ENCODE peak calls at places on chromosomes 4 and X, in nine cellular contexts. One of them, this sample, is unnamed. For H3K4me1, the result is how much of the 10 kb centered on the place peaks cover.

GRCh38 chr4:88969746-88970145 is 87.2 kb downstream of the FAM13A start:
- DNase-seq in GM23248: no peak
- DNase-seq in GM12878: no peak
- DNase-seq in Karpas-422: no peak
- DNase-seq in fibroblast of lung: no peak
- DNase-seq in SK-N-SH: no peak
- DNase-seq in PC-3: no peak
- DNase-seq in neural progenitor cell: no peak
- DNase-seq in K562: no peak
- DNase-seq in this sample: no peak

GRCh38 chrX:48896611-48897011 is 957 bp downstream of the TIMM17B start:
- DNase-seq in GM23248: peak
- DNase-seq in GM12878: no peak
- DNase-seq in Karpas-422: no peak
- DNase-seq in fibroblast of lung: peak
- DNase-seq in SK-N-SH: no peak
- DNase-seq in PC-3: no peak
- DNase-seq in neural progenitor cell: peak
- DNase-seq in K562: no peak
- DNase-seq in this sample: no peak

GRCh38 chr4:118797558-118798142 is 38.3 kb downstream of the SEC24D start:
- DNase-seq in GM23248: peak
- DNase-seq in GM12878: no peak
- DNase-seq in Karpas-422: no peak
- DNase-seq in fibroblast of lung: peak
- DNase-seq in SK-N-SH: no peak
- DNase-seq in PC-3: no peak
- DNase-seq in neural progenitor cell: no peak
- DNase-seq in K562: no peak
- DNase-seq in this sample: no peak

GRCh38 chr4:53015681-53016080 is 153.6 kb downstream of the RASL11B start:
- DNase-seq in GM23248: peak
- DNase-seq in GM12878: no peak
- DNase-seq in Karpas-422: peak
- DNase-seq in fibroblast of lung: peak
- DNase-seq in SK-N-SH: peak
- DNase-seq in PC-3: peak
- DNase-seq in neural progenitor cell: peak
- DNase-seq in K562: peak
- DNase-seq in this sample: peak

GRCh38 chr4:174929346-174929745 is 11.2 kb downstream of the ADAM29 start:
- DNase-seq in GM23248: no peak
- DNase-seq in GM12878: no peak
- DNase-seq in Karpas-422: no peak
- DNase-seq in fibroblast of lung: no peak
- DNase-seq in SK-N-SH: no peak
- DNase-seq in PC-3: no peak
- DNase-seq in neural progenitor cell: no peak
- DNase-seq in K562: no peak
- DNase-seq in this sample: no peak

GRCh38 chr4:10461091-10461849 is 4.0 kb upstream of the ZNF518B start:
- DNase-seq in GM23248: peak
- DNase-seq in GM12878: peak
- DNase-seq in Karpas-422: peak
- DNase-seq in fibroblast of lung: peak
- DNase-seq in SK-N-SH: peak
- DNase-seq in PC-3: no peak
- DNase-seq in neural progenitor cell: peak
- DNase-seq in K562: peak
- DNase-seq in this sample: peak

GRCh38 chr4:31020363-31020762 is 300.2 kb downstream of the PCDH7 start:
- DNase-seq in GM23248: no peak
- DNase-seq in GM12878: no peak
- DNase-seq in Karpas-422: no peak
- DNase-seq in fibroblast of lung: no peak
- DNase-seq in SK-N-SH: no peak
- DNase-seq in PC-3: no peak
- DNase-seq in neural progenitor cell: no peak
- DNase-seq in K562: no peak
- DNase-seq in this sample: no peak

GRCh38 chrX:120761810-120762209 is 113.9 kb downstream of the CT47B1 start:
- DNase-seq in GM23248: peak
- DNase-seq in GM12878: no peak
- DNase-seq in Karpas-422: no peak
- DNase-seq in fibroblast of lung: peak
- DNase-seq in SK-N-SH: no peak
- DNase-seq in PC-3: peak
- DNase-seq in neural progenitor cell: no peak
- DNase-seq in K562: no peak
- DNase-seq in this sample: no peak

GRCh38 chrX:10579018-10579752 is 41.2 kb downstream of the MID1 start:
- DNase-seq in GM23248: peak
- DNase-seq in GM12878: no peak
- DNase-seq in Karpas-422: no peak
- DNase-seq in fibroblast of lung: peak
- DNase-seq in SK-N-SH: no peak
- DNase-seq in PC-3: peak
- DNase-seq in neural progenitor cell: no peak
- DNase-seq in K562: no peak
- DNase-seq in this sample: no peak

GRCh38 chr4:185859106-185859505 is 47.1 kb upstream of the SORBS2 start:
- DNase-seq in GM23248: no peak
- DNase-seq in GM12878: no peak
- DNase-seq in Karpas-422: no peak
- DNase-seq in fibroblast of lung: no peak
- DNase-seq in SK-N-SH: no peak
- DNase-seq in PC-3: no peak
- DNase-seq in neural progenitor cell: no peak
- DNase-seq in K562: no peak
- DNase-seq in this sample: peak

DNA sequence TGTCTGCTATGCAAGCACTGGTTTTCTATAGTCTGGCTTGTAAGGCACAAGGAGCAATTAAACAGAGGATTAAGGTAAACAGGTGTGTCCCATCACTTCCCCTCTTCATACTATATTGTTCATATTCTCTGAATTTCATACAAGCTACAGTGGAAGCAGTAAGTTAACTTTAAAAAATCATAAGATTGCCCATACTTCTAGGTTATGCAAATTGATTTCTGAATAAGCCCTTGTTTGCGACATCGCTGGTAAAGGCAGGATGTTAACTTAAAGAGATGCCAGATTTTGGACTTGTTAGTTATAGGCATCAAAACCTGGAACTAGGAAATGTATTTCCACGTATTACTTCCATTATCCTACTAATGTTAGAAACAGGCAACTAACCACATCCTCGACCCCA is 1.0 kb upstream of the TMEM131L start:
- DNase-seq in GM23248: no peak
- DNase-seq in GM12878: no peak
- DNase-seq in Karpas-422: peak
- DNase-seq in fibroblast of lung: peak
- DNase-seq in SK-N-SH: no peak
- DNase-seq in PC-3: no peak
- DNase-seq in neural progenitor cell: no peak
- DNase-seq in K562: no peak
- DNase-seq in this sample: no peak
- H3K4me1 ChIP-seq in GM23248: under half
- H3K4me1 ChIP-seq in GM12878: under half
- H3K4me1 ChIP-seq in Karpas-422: under half
- H3K4me1 ChIP-seq in fibroblast of lung: under half
- H3K4me1 ChIP-seq in SK-N-SH: under half
- H3K4me1 ChIP-seq in PC-3: under half
- H3K4me1 ChIP-seq in neural progenitor cell: under half
- H3K4me1 ChIP-seq in K562: under half
- H3K4me1 ChIP-seq in this sample: under half

GRCh38 chr4:972651-973424 is 531 bp downstream of the DGKQ start:
- DNase-seq in GM23248: peak
- DNase-seq in GM12878: no peak
- DNase-seq in Karpas-422: peak
- DNase-seq in fibroblast of lung: no peak
- DNase-seq in SK-N-SH: peak
- DNase-seq in PC-3: peak
- DNase-seq in neural progenitor cell: peak
- DNase-seq in K562: peak
- DNase-seq in this sample: peak
- H3K27ac ChIP-seq in GM23248: no peak
- H3K27ac ChIP-seq in GM12878: no peak
- H3K27ac ChIP-seq in Karpas-422: no peak
- H3K27ac ChIP-seq in fibroblast of lung: no peak
- H3K27ac ChIP-seq in SK-N-SH: no peak
- H3K27ac ChIP-seq in PC-3: no peak
- H3K27ac ChIP-seq in neural progenitor cell: no peak
- H3K27ac ChIP-seq in K562: peak
- H3K27ac ChIP-seq in this sample: peak

GRCh38 chrX:100926453-100926852 is 2.3 kb downstream of the XKRX start:
- DNase-seq in GM23248: peak
- DNase-seq in GM12878: no peak
- DNase-seq in Karpas-422: no peak
- DNase-seq in fibroblast of lung: no peak
- DNase-seq in SK-N-SH: no peak
- DNase-seq in PC-3: no peak
- DNase-seq in neural progenitor cell: no peak
- DNase-seq in K562: no peak
- DNase-seq in this sample: no peak

GRCh38 chrX:100924370-100924769 is 4.3 kb downstream of the XKRX start:
- DNase-seq in GM23248: no peak
- DNase-seq in GM12878: no peak
- DNase-seq in Karpas-422: no peak
- DNase-seq in fibroblast of lung: no peak
- DNase-seq in SK-N-SH: no peak
- DNase-seq in PC-3: no peak
- DNase-seq in neural progenitor cell: no peak
- DNase-seq in K562: no peak
- DNase-seq in this sample: no peak

GRCh38 chrX:100931218-100931924 is 2.7 kb upstream of the XKRX start:
- DNase-seq in GM23248: no peak
- DNase-seq in GM12878: no peak
- DNase-seq in Karpas-422: no peak
- DNase-seq in fibroblast of lung: no peak
- DNase-seq in SK-N-SH: no peak
- DNase-seq in PC-3: no peak
- DNase-seq in neural progenitor cell: no peak
- DNase-seq in K562: no peak
- DNase-seq in this sample: no peak

GRCh38 chrX:100931925-100932285 is 3.2 kb upstream of the XKRX start:
- DNase-seq in GM23248: no peak
- DNase-seq in GM12878: no peak
- DNase-seq in Karpas-422: no peak
- DNase-seq in fibroblast of lung: no peak
- DNase-seq in SK-N-SH: no peak
- DNase-seq in PC-3: no peak
- DNase-seq in neural progenitor cell: no peak
- DNase-seq in K562: no peak
- DNase-seq in this sample: no peak

DNA sequence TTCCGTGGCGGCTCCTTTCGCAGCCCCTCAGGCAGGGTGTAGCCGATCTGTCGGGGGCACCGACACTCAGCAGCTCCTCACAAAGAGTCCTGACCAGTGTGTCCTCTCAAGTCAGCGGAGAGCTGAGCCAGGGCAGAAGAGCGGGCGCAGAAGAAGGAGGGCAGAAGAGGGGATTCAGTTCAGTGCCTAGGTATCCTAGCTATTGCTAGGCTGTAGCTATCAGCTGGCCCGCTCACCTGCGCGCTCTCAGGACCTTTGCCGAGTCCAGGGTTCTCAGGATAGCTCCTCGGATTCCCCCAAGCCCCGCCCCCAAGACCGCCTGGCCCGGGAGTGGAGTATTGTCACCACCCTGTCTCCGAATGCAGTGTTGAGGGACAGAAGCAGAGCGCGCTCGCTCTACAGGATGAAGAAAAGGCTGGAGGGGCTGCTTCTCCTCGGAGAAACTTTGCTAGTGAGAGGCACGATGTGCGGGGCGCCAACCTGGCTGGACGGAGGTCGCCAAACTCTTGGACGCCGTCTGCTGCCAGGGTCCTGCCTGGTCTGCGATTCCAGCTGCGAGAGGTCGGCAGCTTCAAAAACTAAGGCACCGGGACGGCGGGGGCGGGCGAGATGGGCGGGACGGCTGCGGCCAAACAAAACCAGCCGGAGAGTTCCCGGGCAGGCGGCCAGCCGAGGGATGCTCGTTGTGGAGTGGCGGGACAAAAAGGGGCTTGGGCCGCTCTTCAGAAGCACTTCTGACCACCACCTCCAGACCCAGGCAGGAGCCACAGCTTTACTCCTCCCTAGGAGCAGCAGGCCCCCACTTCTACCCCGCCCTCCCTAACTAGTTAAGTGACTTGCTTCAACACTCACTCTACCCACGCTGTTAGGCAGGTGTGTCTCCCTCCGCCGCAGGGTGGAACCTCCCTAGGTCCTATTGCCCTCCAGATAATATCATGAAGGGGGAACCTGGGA is at the start of gene XKRX:
- DNase-seq in GM23248: peak
- DNase-seq in GM12878: no peak
- DNase-seq in Karpas-422: peak
- DNase-seq in fibroblast of lung: no peak
- DNase-seq in SK-N-SH: peak
- DNase-seq in PC-3: peak
- DNase-seq in neural progenitor cell: peak
- DNase-seq in K562: peak
- DNase-seq in this sample: peak
- H3K9ac ChIP-seq in GM23248: no peak
- H3K9ac ChIP-seq in GM12878: no peak
- H3K9ac ChIP-seq in Karpas-422: peak
- H3K9ac ChIP-seq in fibroblast of lung: no peak
- H3K9ac ChIP-seq in SK-N-SH: no peak
- H3K9ac ChIP-seq in PC-3: no peak
- H3K9ac ChIP-seq in neural progenitor cell: no peak
- H3K9ac ChIP-seq in K562: no peak
- H3K9ac ChIP-seq in this sample: peak

GRCh38 chr4:16032382-16032743 is 51.5 kb downstream of the PROM1 start:
- DNase-seq in GM23248: no peak
- DNase-seq in GM12878: no peak
- DNase-seq in Karpas-422: no peak
- DNase-seq in fibroblast of lung: no peak
- DNase-seq in SK-N-SH: no peak
- DNase-seq in PC-3: no peak
- DNase-seq in neural progenitor cell: no peak
- DNase-seq in K562: no peak
- DNase-seq in this sample: no peak

GRCh38 chr4:16031554-16032381 is 52.1 kb downstream of the PROM1 start:
- DNase-seq in GM23248: no peak
- DNase-seq in GM12878: no peak
- DNase-seq in Karpas-422: no peak
- DNase-seq in fibroblast of lung: no peak
- DNase-seq in SK-N-SH: no peak
- DNase-seq in PC-3: no peak
- DNase-seq in neural progenitor cell: no peak
- DNase-seq in K562: no peak
- DNase-seq in this sample: no peak

GRCh38 chr4:16029329-16029728 is 54.5 kb downstream of the PROM1 start:
- DNase-seq in GM23248: peak
- DNase-seq in GM12878: no peak
- DNase-seq in Karpas-422: no peak
- DNase-seq in fibroblast of lung: peak
- DNase-seq in SK-N-SH: no peak
- DNase-seq in PC-3: no peak
- DNase-seq in neural progenitor cell: no peak
- DNase-seq in K562: no peak
- DNase-seq in this sample: no peak

GRCh38 chr4:16027626-16028025 is 56.2 kb downstream of the PROM1 start:
- DNase-seq in GM23248: peak
- DNase-seq in GM12878: no peak
- DNase-seq in Karpas-422: no peak
- DNase-seq in fibroblast of lung: peak
- DNase-seq in SK-N-SH: no peak
- DNase-seq in PC-3: peak
- DNase-seq in neural progenitor cell: no peak
- DNase-seq in K562: no peak
- DNase-seq in this sample: no peak

GRCh38 chr4:16029886-16030285 is 53.9 kb downstream of the PROM1 start:
- DNase-seq in GM23248: no peak
- DNase-seq in GM12878: no peak
- DNase-seq in Karpas-422: no peak
- DNase-seq in fibroblast of lung: no peak
- DNase-seq in SK-N-SH: no peak
- DNase-seq in PC-3: no peak
- DNase-seq in neural progenitor cell: no peak
- DNase-seq in K562: no peak
- DNase-seq in this sample: no peak
- H3K4me1 ChIP-seq in GM23248: under half
- H3K4me1 ChIP-seq in GM12878: under half
- H3K4me1 ChIP-seq in Karpas-422: under half
- H3K4me1 ChIP-seq in fibroblast of lung: under half
- H3K4me1 ChIP-seq in SK-N-SH: under half
- H3K4me1 ChIP-seq in PC-3: under half
- H3K4me1 ChIP-seq in neural progenitor cell: under half
- H3K4me1 ChIP-seq in K562: under half
- H3K4me1 ChIP-seq in this sample: under half

This sample was measured in colonic mucosa.